ENCODE peak calls at places on chromosome 16, in five cellular contexts. One of them, this sample, is unnamed.

GRCh38 chr16:67641779-67642708 is 2.9 kb upstream of the CARMIL2 start:
- DNase-seq in SHP77: no peak
- DNase-seq in iPS DF 6.9: no peak
- DNase-seq in GM19239: no peak
- DNase-seq in KG1: no peak
- DNase-seq in this sample: no peak

GRCh38 chr16:81831722-81832126 is 52.6 kb downstream of the PLCG2 start:
- DNase-seq in GM19239: no peak
- DNase-seq in iPS DF 6.9: no peak
- DNase-seq in KG1: peak
- DNase-seq in SHP77: no peak
- DNase-seq in this sample: no peak

GRCh38 chr16:58124601-58124915 is 4.6 kb downstream of the CFAP20 start:
- DNase-seq in KG1: no peak
- DNase-seq in GM19239: no peak
- DNase-seq in SHP77: no peak
- DNase-seq in iPS DF 6.9: no peak
- DNase-seq in this sample: no peak

GRCh38 chr16:67884684-67885083 is at the start of gene NRN1L:
- DNase-seq in SHP77: peak
- DNase-seq in GM19239: no peak
- DNase-seq in iPS DF 6.9: peak
- DNase-seq in KG1: no peak
- DNase-seq in this sample: no peak

GRCh38 chr16:84881702-84882521 is 62.1 kb downstream of the CRISPLD2 start:
- DNase-seq in GM19239: no peak
- DNase-seq in iPS DF 6.9: no peak
- DNase-seq in KG1: no peak
- DNase-seq in SHP77: no peak
- DNase-seq in this sample: peak

GRCh38 chr16:85610059-85610445 is 3.1 kb upstream of the GSE1 start:
- DNase-seq in SHP77: peak
- DNase-seq in iPS DF 6.9: no peak
- DNase-seq in GM19239: no peak
- DNase-seq in KG1: no peak
- DNase-seq in this sample: no peak

GRCh38 chr16:62068747-62069146 is 32.5 kb upstream of the CDH8 start:
- DNase-seq in SHP77: no peak
- DNase-seq in iPS DF 6.9: no peak
- DNase-seq in GM19239: peak
- DNase-seq in KG1: no peak
- DNase-seq in this sample: no peak

GRCh38 chr16:22252317-22252716 is 44.9 kb upstream of the POLR3E start:
- DNase-seq in GM19239: no peak
- DNase-seq in SHP77: no peak
- DNase-seq in iPS DF 6.9: peak
- DNase-seq in KG1: no peak
- DNase-seq in this sample: no peak

GRCh38 chr16:58127033-58127556 is 2.1 kb downstream of the CFAP20 start:
- DNase-seq in iPS DF 6.9: no peak
- DNase-seq in SHP77: peak
- DNase-seq in KG1: no peak
- DNase-seq in GM19239: no peak
- DNase-seq in this sample: no peak

GRCh38 chr16:27369806-27370205 is 32.2 kb upstream of the IL21R start:
- DNase-seq in GM19239: no peak
- DNase-seq in SHP77: no peak
- DNase-seq in iPS DF 6.9: no peak
- DNase-seq in KG1: no peak
- DNase-seq in this sample: no peak

GRCh38 chr16:28495098-28495793 is 803 bp downstream of the APOBR start:
- DNase-seq in iPS DF 6.9: no peak
- DNase-seq in KG1: no peak
- DNase-seq in SHP77: no peak
- DNase-seq in GM19239: no peak
- DNase-seq in this sample: no peak

GRCh38 chr16:74029122-74029805 is 267.4 kb upstream of the PSMD7 start:
- DNase-seq in iPS DF 6.9: no peak
- DNase-seq in SHP77: no peak
- DNase-seq in GM19239: no peak
- DNase-seq in KG1: no peak
- DNase-seq in this sample: no peak

GRCh38 chr16:7703661-7704060 is 371.0 kb downstream of the RBFOX1 start:
- DNase-seq in iPS DF 6.9: no peak
- DNase-seq in SHP77: no peak
- DNase-seq in GM19239: no peak
- DNase-seq in KG1: no peak
- DNase-seq in this sample: no peak

GRCh38 chr16:4376126-4376819 is 4.6 kb downstream of the VASN start:
- DNase-seq in iPS DF 6.9: no peak
- DNase-seq in GM19239: no peak
- DNase-seq in KG1: no peak
- DNase-seq in SHP77: no peak
- DNase-seq in this sample: no peak

GRCh38 chr16:15484662-15485061 is 50.3 kb downstream of the BMERB1 start:
- DNase-seq in SHP77: no peak
- DNase-seq in KG1: no peak
- DNase-seq in iPS DF 6.9: no peak
- DNase-seq in GM19239: no peak
- DNase-seq in this sample: no peak

GRCh38 chr16:22813223-22813945 is 578 bp upstream of the HS3ST2 start:
- DNase-seq in GM19239: peak
- DNase-seq in SHP77: no peak
- DNase-seq in iPS DF 6.9: peak
- DNase-seq in KG1: peak
- DNase-seq in this sample: no peak

GRCh38 chr16:1119129-1119528 is 23.1 kb upstream of the C1QTNF8 start:
- DNase-seq in SHP77: no peak
- DNase-seq in GM19239: no peak
- DNase-seq in iPS DF 6.9: no peak
- DNase-seq in KG1: no peak
- DNase-seq in this sample: no peak

GRCh38 chr16:83996481-83997252 is 28.6 kb downstream of the NECAB2 start:
- DNase-seq in SHP77: peak
- DNase-seq in iPS DF 6.9: no peak
- DNase-seq in GM19239: no peak
- DNase-seq in KG1: no peak
- DNase-seq in this sample: no peak

GRCh38 chr16:12523002-12523401 is 280.7 kb downstream of the CPPED1 start:
- DNase-seq in iPS DF 6.9: no peak
- DNase-seq in SHP77: no peak
- DNase-seq in GM19239: no peak
- DNase-seq in KG1: no peak
- DNase-seq in this sample: no peak

GRCh38 chr16:49833796-49834195 is 22.1 kb downstream of the ZNF423 start:
- DNase-seq in GM19239: no peak
- DNase-seq in KG1: no peak
- DNase-seq in SHP77: no peak
- DNase-seq in iPS DF 6.9: no peak
- DNase-seq in this sample: no peak

GRCh38 chr16:67244387-67245188 is 2.7 kb downstream of the FHOD1 start:
- DNase-seq in GM19239: peak
- DNase-seq in iPS DF 6.9: no peak
- DNase-seq in KG1: peak
- DNase-seq in SHP77: no peak
- DNase-seq in this sample: peak

This sample was measured in PC-9.